ENCODE peak calls at places on chromosomes 1 and 21, in eight cellular contexts. One of them, this sample, is unnamed.

GRCh38 chr1:100268202-100268601 is 2.2 kb downstream of the RTCA start:
- DNase-seq in Daoy: no peak
- DNase-seq in stimulated activated naive CD4-positive, alpha-beta T cell: no peak
- DNase-seq in left lobe of liver: no peak
- DNase-seq in left ventricle myocardium inferior: no peak
- DNase-seq in hepatocyte: no peak
- DNase-seq in GM13976: no peak
- DNase-seq in AG08396: no peak
- DNase-seq in this sample: no peak

GRCh38 chr21:44092201-44092600 is 15.0 kb upstream of the PWP2 start:
- DNase-seq in Daoy: no peak
- DNase-seq in stimulated activated naive CD4-positive, alpha-beta T cell: no peak
- DNase-seq in left lobe of liver: no peak
- DNase-seq in GM13976: no peak
- DNase-seq in left ventricle myocardium inferior: no peak
- DNase-seq in hepatocyte: no peak
- DNase-seq in AG08396: no peak
- DNase-seq in this sample: no peak

GRCh38 chr1:89022167-89022959 is at the start of gene GBP3:
- DNase-seq in GM13976: peak; percentile 52
- DNase-seq in left ventricle myocardium inferior: no peak
- DNase-seq in left lobe of liver: no peak
- DNase-seq in stimulated activated naive CD4-positive, alpha-beta T cell: peak; percentile 48
- DNase-seq in hepatocyte: peak; percentile 44
- DNase-seq in Daoy: peak; percentile 63
- DNase-seq in AG08396: peak; percentile 33
- DNase-seq in this sample: no peak

GRCh38 chr1:235838021-235838420 is 28.7 kb downstream of the LYST start:
- DNase-seq in Daoy: no peak
- DNase-seq in left ventricle myocardium inferior: no peak
- DNase-seq in stimulated activated naive CD4-positive, alpha-beta T cell: no peak
- DNase-seq in GM13976: no peak
- DNase-seq in left lobe of liver: no peak
- DNase-seq in hepatocyte: no peak
- DNase-seq in AG08396: no peak
- DNase-seq in this sample: no peak

GRCh38 chr1:200245492-200245891 is 164.3 kb downstream of the ZNF281 start:
- DNase-seq in left lobe of liver: no peak
- DNase-seq in AG08396: no peak
- DNase-seq in Daoy: peak; percentile 52
- DNase-seq in stimulated activated naive CD4-positive, alpha-beta T cell: no peak
- DNase-seq in hepatocyte: no peak
- DNase-seq in GM13976: no peak
- DNase-seq in left ventricle myocardium inferior: no peak
- DNase-seq in this sample: no peak

GRCh38 chr21:35488941-35489340 is 439.8 kb upstream of the RUNX1 start:
- DNase-seq in AG08396: no peak
- DNase-seq in hepatocyte: no peak
- DNase-seq in left ventricle myocardium inferior: no peak
- DNase-seq in GM13976: no peak
- DNase-seq in stimulated activated naive CD4-positive, alpha-beta T cell: no peak
- DNase-seq in Daoy: no peak
- DNase-seq in left lobe of liver: no peak
- DNase-seq in this sample: no peak

GRCh38 chr1:65435987-65436386 is 15.5 kb downstream of the LEPR start:
- DNase-seq in AG08396: peak; percentile 54
- DNase-seq in GM13976: no peak
- DNase-seq in left lobe of liver: no peak
- DNase-seq in left ventricle myocardium inferior: no peak
- DNase-seq in Daoy: no peak
- DNase-seq in stimulated activated naive CD4-positive, alpha-beta T cell: no peak
- DNase-seq in hepatocyte: no peak
- DNase-seq in this sample: no peak

GRCh38 chr1:96183928-96184327 is 537.7 kb upstream of the PTBP2 start:
- DNase-seq in GM13976: no peak
- DNase-seq in hepatocyte: no peak
- DNase-seq in stimulated activated naive CD4-positive, alpha-beta T cell: no peak
- DNase-seq in left ventricle myocardium inferior: no peak
- DNase-seq in left lobe of liver: no peak
- DNase-seq in Daoy: no peak
- DNase-seq in AG08396: no peak
- DNase-seq in this sample: no peak

GRCh38 chr1:88802950-88803349 is 88.4 kb downstream of the GTF2B start:
- DNase-seq in left lobe of liver: no peak
- DNase-seq in left ventricle myocardium inferior: no peak
- DNase-seq in GM13976: no peak
- DNase-seq in Daoy: peak; percentile 56
- DNase-seq in stimulated activated naive CD4-positive, alpha-beta T cell: no peak
- DNase-seq in hepatocyte: no peak
- DNase-seq in AG08396: peak; percentile 14
- DNase-seq in this sample: no peak

GRCh38 chr21:41232055-41232454 is 64.1 kb downstream of the BACE2 start:
- DNase-seq in Daoy: no peak
- DNase-seq in AG08396: no peak
- DNase-seq in stimulated activated naive CD4-positive, alpha-beta T cell: no peak
- DNase-seq in hepatocyte: no peak
- DNase-seq in GM13976: no peak
- DNase-seq in left ventricle myocardium inferior: no peak
- DNase-seq in left lobe of liver: no peak
- DNase-seq in this sample: no peak

This sample was measured in right lobe of liver.